ENCODE peak calls at places on chromosomes 5 and 9, in eight cellular contexts. G is lower leg skin, S is endothelial cell, R is GM13976, H is WTC11, N is glutamatergic neuron, U is A549, Q is K562. D is an unnamed sample.

GRCh38 chr5:134574521-134574920 is 49.1 kb downstream of the JADE2 start:
- DNase-seq in G (no peak), S (no peak), R (no peak), H (no peak), N (no peak), U (no peak), Q (no peak), D (no peak)

GRCh38 chr9:106675780-106676179 is 187.2 kb upstream of the ZNF462 start:
- DNase-seq in G (no peak), S (no peak), R (no peak), H (no peak), N (no peak), U (no peak), Q (no peak), D (no peak)

GRCh38 chr9:73056245-73056644 is 95.4 kb upstream of the ANXA1 start:
- DNase-seq in G (no peak), S (no peak), R (no peak), H (no peak), N (no peak), U (no peak), Q (no peak), D (no peak)

GRCh38 chr5:6633469-6634326 is 458 bp downstream of the SRD5A1 start:
- DNase-seq in G (peak), S (peak), R (no peak), H (peak), N (peak), U (peak), Q (peak), D (peak)

GRCh38 chr5:52987711-52988329 is 1.3 kb upstream of the ITGA2 start:
- DNase-seq in G (no peak), S (no peak), R (no peak), H (no peak), N (no peak), U (peak), Q (no peak), D (no peak)

GRCh38 chr9:125744616-125745387 is 2.4 kb upstream of the PBX3 start:
- DNase-seq in G (peak), S (no peak), R (no peak), H (no peak), N (no peak), U (no peak), Q (no peak), D (no peak)

GRCh38 chr5:54667136-54667535 is 149.6 kb downstream of the SNX18 start:
- DNase-seq in G (no peak), S (no peak), R (no peak), H (no peak), N (no peak), U (no peak), Q (no peak), D (no peak)

GRCh38 chr5:158209219-158209908 is 350.4 kb upstream of the CLINT1 start:
- DNase-seq in G (no peak), S (no peak), R (no peak), H (no peak), N (no peak), U (no peak), Q (no peak), D (no peak)

GRCh38 chr9:129580211-129580915 is 40.5 kb downstream of the C9orf50 start:
- DNase-seq in G (no peak), S (no peak), R (peak), H (no peak), N (no peak), U (no peak), Q (no peak), D (no peak)

GRCh38 chr5:176525677-176526076 is 11.5 kb downstream of the RNF44 start:
- DNase-seq in G (no peak), S (no peak), R (no peak), H (no peak), N (no peak), U (no peak), Q (no peak), D (no peak)

GRCh38 chr5:169265888-169266287 is 35.1 kb downstream of the SLIT3 start:
- DNase-seq in G (no peak), S (no peak), R (no peak), H (no peak), N (no peak), U (peak), Q (peak), D (no peak)

GRCh38 chr5:104800440-104801048 is 1238.0 kb upstream of the NUDT12 start:
- DNase-seq in G (no peak), S (peak), R (no peak), H (peak), N (no peak), U (peak), Q (peak), D (no peak)
- TF ChIP-seq CTCF in G (no peak), S (peak), R (peak), H (peak), N (peak), U (peak), Q (peak), D (peak)

GRCh38 chr5:13692172-13692571 is 252.3 kb downstream of the DNAH5 start:
- DNase-seq in G (no peak), S (no peak), R (no peak), H (no peak), N (no peak), U (no peak), Q (no peak), D (no peak)

GRCh38 chr5:13698882-13699281 is 245.6 kb downstream of the DNAH5 start:
- DNase-seq in G (no peak), S (no peak), R (no peak), H (no peak), N (no peak), U (no peak), Q (no peak), D (no peak)

GRCh38 chr5:13695076-13695712 is 249.3 kb downstream of the DNAH5 start:
- DNase-seq in G (no peak), S (no peak), R (no peak), H (no peak), N (no peak), U (peak), Q (no peak), D (no peak)
- TF ChIP-seq CTCF in G (no peak), S (no peak), R (no peak), H (no peak), N (no peak), U (no peak), Q (no peak), D (no peak)

DNA sequence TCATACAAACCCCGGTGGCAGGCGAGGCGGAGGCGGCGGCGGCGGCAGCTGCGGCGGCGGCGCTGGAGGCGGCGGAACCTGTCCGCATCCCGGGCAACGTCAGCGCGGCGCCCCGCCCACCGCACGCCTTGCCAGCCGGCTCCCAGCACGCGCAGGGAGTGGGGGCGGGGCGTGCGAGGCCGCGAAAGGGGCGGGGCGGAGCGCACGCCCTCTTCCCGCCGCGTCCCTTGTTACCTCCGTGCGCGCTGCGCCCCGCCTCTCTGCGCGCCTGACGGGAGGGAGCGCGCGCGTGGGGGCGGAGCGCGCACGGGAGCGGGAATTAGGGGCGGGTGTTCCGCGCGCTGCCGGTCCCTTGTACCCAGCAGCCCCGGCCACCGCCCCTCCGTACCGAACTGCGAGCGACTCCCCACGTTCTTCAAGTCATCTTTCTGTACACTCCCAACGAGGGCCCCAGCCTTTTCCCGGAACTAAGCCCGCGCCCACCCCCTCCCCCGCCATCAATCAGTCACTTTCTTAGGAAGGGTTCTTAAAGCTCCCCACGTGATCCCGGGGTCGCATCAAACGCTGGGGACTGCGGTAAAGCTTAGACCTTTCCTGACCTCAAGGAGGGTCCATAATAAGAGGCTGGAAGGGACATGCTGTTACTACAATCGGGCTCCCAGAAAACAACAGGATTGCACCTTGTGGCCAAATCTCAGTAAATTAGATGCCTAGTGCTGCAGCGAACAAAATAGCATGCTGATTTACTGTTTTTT is at the start of gene AGTPBP1:
- DNase-seq in G (peak), S (peak), R (peak), H (peak), N (peak), U (peak), Q (peak), D (peak)
- TF ChIP-seq CTCF in G (no peak), S (no peak), R (no peak), H (no peak), N (no peak), U (no peak), Q (no peak), D (peak)

GRCh38 chr5:11715797-11716196 is 188.4 kb downstream of the CTNND2 start:
- DNase-seq in G (no peak), S (no peak), R (no peak), H (no peak), N (no peak), U (no peak), Q (no peak), D (no peak)

GRCh38 chr5:11724947-11725346 is 179.3 kb downstream of the CTNND2 start:
- DNase-seq in G (no peak), S (no peak), R (no peak), H (no peak), N (no peak), U (no peak), Q (no peak), D (no peak)

DNA sequence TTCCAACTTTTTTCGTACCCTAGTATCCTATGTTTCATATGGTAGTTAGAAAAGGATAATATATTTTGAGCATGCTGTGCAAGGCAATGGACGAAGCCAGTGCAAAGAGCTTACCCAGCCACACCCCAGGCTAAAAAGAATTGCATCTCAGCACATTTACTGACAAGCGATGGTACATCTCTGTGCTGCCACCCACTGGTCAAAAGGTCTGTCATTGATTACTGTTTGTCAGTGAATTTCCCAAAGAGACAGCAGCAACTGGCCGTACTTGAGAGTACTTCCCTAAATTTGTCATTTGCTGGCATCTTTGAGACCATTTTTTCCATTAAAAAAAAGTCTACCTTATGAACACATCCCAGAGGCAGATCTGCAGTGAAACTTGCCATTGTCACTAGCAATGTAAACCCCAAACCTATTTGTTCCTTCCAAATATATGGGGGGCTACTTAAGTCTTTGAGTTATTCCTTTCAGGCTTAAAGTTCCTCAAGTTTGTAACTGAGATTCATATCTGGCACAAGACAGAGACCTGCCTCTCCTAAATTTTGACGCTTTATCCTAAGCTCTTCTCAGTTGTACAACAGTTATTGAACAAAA is 184.3 kb downstream of the CTNND2 start:
- DNase-seq in G (no peak), S (peak), R (peak), H (peak), N (peak), U (peak), Q (no peak), D (no peak)
- TF ChIP-seq CTCF in G (no peak), S (peak), R (peak), H (peak), N (peak), U (no peak), Q (peak), D (peak)

DNA sequence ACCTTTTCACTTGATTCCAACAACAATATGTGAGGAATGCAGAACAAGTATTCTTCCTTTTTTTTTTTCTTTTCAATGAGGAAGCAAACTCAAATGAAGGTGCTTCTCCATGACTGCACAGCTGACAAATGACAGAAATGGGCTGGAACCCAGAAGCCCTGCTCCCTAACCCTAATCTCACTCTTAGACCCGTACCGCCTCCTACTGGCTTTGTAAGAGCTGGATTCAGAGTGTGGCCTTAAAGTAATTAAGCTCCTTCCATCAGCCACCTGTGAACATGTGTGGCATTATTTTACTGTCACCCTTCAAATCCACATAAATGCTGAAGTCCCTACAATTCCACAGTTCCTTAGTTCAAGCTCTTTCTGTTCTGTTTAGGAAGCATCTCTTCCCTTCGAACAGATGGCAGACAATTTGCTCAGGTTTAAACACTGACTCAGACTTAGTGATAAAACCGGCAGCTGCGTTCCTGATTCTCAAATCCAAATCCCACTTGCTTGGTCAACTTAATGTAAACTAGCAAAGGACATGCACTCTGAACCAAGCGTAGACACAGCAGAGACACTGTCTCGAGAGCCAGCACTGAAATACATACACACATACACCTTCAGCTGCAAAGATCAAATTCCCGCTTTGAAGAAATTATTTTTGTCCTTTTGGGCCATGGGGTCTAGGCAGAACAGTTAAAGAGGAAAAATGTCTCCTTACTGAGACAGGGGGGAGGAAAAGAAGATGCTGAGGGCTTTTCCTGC is 316.7 kb upstream of the TLE4 start:
- DNase-seq in G (no peak), S (no peak), R (no peak), H (peak), N (no peak), U (peak), Q (no peak), D (no peak)
- TF ChIP-seq CTCF in G (no peak), S (no peak), R (no peak), H (no peak), N (no peak), U (peak), Q (no peak), D (peak)

DNA sequence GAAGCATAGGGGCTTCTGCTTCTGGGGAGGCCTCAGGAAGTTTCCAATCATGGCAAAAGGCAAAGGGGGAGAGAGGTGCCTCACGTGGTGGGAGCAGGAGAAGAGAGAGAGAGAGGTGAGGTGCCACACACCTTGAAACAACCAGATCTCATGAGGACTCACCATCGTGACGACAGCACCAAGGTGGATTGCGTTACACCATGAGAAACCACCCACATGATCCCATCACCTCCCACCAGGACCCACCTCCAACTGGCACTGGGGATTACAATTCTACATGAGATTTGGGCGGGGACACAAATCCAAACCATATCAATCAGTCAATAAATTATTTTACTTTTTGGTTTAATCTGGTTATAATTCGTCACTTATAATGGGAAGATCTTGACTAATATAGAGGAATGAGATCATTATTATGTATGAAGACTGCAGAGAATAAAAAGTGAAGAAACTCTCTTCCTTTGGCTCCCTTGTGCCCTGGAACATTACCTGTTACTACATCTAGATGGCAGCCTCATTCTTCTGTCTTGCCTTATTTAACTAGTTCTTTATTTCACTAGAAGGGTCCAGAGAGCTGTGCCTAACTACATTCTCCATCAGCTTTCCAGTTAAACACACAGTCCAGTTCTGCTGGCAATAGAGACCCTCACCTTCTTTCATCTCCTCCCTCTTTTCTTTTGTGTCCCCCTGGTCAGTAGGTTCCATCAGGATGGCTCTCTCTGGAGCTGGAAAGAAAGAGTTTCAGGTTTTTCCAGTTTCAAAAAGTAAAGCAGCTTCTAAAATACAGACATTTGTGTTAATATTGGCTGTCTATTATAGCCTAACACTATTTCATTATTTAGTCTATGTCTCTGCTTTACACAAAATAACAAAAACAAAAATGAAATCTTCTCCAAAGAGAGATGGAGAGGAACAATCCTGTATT is 21.7 kb upstream of the SPINK7 start:
- DNase-seq in G (no peak), S (no peak), R (no peak), H (peak), N (no peak), U (peak), Q (no peak), D (no peak)
- TF ChIP-seq CTCF in G (no peak), S (no peak), R (peak), H (no peak), N (no peak), U (peak), Q (peak), D (peak)

GRCh38 chr9:86355814-86356213 is 1.6 kb upstream of the TUT7 start:
- DNase-seq in G (no peak), S (no peak), R (no peak), H (no peak), N (no peak), U (no peak), Q (no peak), D (no peak)
- TF ChIP-seq CTCF in G (no peak), S (no peak), R (no peak), H (no peak), N (no peak), U (no peak), Q (no peak), D (no peak)

DNA sequence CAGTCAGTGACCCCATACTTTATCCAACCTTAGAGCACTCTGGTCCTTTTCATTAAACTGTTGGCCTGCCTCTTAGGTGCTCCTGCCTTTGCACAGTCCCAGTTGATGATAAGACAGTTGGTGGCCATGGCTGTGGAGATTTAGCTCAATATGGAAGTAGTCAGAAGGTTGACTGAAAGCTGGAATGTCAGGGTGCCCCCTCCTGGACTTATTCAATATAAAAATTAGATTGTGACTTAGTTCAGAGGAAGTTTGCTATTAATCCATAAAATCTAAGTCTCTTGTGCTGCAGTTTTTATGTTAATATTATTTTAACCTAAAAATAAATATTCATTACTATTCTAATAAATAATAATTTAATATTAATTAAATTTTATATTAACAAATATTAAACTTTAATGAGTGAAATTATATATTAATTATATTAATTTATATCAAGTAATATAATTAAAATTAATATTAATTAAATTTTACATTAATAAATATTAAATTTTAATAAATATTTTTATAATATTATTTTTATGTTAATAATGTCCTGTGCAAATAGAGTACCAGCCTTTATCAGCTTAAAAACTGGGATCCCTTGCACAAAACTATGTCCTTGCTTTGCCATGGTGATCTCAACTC is 77.7 kb upstream of the ADAMTSL1 start:
- DNase-seq in G (no peak), S (no peak), R (peak), H (no peak), N (no peak), U (peak), Q (peak), D (no peak)
- TF ChIP-seq CTCF in G (no peak), S (peak), R (no peak), H (no peak), N (no peak), U (no peak), Q (no peak), D (peak)

DNA sequence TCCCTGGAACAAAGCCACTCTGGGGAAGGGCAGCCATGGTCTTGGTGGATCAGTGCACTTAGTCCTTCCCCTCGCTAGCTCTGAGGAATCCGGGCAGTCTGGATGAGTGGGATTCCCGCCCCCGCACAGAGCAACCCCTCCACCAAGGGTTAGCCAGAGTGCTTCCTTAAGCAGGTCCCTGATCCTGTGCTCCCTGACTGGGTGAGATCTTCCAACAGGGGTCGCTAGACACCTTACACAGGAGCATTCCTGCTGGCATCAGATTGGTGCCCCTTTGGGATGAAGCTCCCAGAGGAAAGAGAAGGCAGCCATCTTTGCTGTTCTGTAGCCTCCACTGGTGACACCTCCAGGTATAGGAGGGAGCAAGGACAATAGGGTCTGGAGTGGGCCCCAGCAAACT is 228.8 kb downstream of the AP3B1 start:
- DNase-seq in G (no peak), S (peak), R (no peak), H (peak), N (no peak), U (peak), Q (no peak), D (no peak)
- TF ChIP-seq CTCF in G (no peak), S (no peak), R (no peak), H (no peak), N (no peak), U (no peak), Q (peak), D (no peak)

DNA sequence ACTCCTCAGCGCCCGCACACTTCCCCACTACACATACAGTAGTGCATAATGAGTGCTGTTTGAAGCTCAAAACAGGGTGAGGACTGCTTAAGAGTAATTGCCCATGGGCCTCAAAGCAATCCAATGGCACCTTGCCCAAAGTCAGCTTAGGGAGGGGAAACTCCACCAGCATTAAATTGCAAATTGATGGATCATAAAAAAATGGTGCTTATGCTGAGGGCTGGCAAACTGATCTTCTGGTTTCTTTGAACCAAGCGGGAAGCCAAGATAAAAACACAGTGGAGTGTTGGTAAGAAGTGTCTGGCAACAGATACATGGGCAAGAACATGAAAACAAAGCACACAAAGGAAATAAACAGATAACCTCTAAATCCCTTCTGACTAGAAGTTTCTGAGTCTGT is 28.0 kb downstream of the TLE1 start:
- DNase-seq in G (no peak), S (no peak), R (no peak), H (no peak), N (no peak), U (no peak), Q (no peak), D (no peak)
- TF ChIP-seq CTCF in G (no peak), S (no peak), R (no peak), H (no peak), N (no peak), U (no peak), Q (no peak), D (no peak)

D was measured in osteocyte.